ENCODE peak calls at places on chromosomes 3 and 15, in nine cellular contexts. Z, K, B, N, T, J, W, L and D are unnamed samples.

GRCh38 chr15:47332481-47332880 is 384.8 kb upstream of the SEMA6D start:
- DNase-seq in J (no peak), B (peak), T (no peak), W (no peak), K (peak), L (no peak), Z (no peak), N (no peak), D (no peak)

GRCh38 chr3:150760431-150761200 is 2.4 kb downstream of the SIAH2 start:
- DNase-seq in L (no peak), W (peak), Z (no peak), J (no peak), K (no peak), B (no peak), N (no peak), T (no peak), D (no peak)

GRCh38 chr3:108409791-108410190 is 100.6 kb downstream of the MYH15 start:
- DNase-seq in N (no peak), T (no peak), L (no peak), W (no peak), K (no peak), B (no peak), Z (no peak), J (no peak), D (no peak)

GRCh38 chr3:79846148-79846933 is 78.5 kb upstream of the ROBO1 start:
- DNase-seq in N (no peak), Z (no peak), K (no peak), L (no peak), B (no peak), W (no peak), J (no peak), T (no peak), D (no peak)

GRCh38 chr15:100438570-100438969 is 90.2 kb downstream of the CERS3 start:
- DNase-seq in N (no peak), Z (peak), B (peak), K (no peak), T (peak), J (no peak), L (no peak), W (peak), D (peak)

GRCh38 chr15:52800852-52801747 is 11.0 kb upstream of the ONECUT1 start:
- DNase-seq in K (no peak), J (no peak), W (no peak), B (no peak), T (no peak), Z (no peak), N (no peak), L (no peak), D (no peak)

GRCh38 chr3:157122116-157122515 is 37.8 kb downstream of the CCNL1 start:
- DNase-seq in Z (no peak), K (peak), B (peak), L (peak), N (no peak), W (peak), J (no peak), T (no peak), D (no peak)

GRCh38 chr15:45231864-45232562 is 20.0 kb upstream of the SLC28A2 start:
- DNase-seq in B (no peak), Z (no peak), K (no peak), T (no peak), W (no peak), N (no peak), J (no peak), L (no peak), D (no peak)

GRCh38 chr3:25849101-25849500 is 59.2 kb downstream of the OXSM start:
- DNase-seq in L (no peak), J (no peak), N (no peak), Z (no peak), T (no peak), W (no peak), B (no peak), K (no peak), D (no peak)

GRCh38 chr3:52433328-52434060 is 11.4 kb downstream of the SEMA3G start:
- DNase-seq in T (no peak), K (no peak), W (no peak), N (no peak), Z (no peak), J (no peak), B (no peak), L (no peak), D (peak)

GRCh38 chr15:98609144-98609852 is 39.0 kb upstream of the IGF1R start:
- DNase-seq in J (no peak), L (peak), N (peak), Z (no peak), T (no peak), K (peak), B (peak), W (peak), D (no peak)

GRCh38 chr15:63019539-63020109 is 22.9 kb upstream of the TPM1 start:
- DNase-seq in K (peak), B (peak), N (no peak), Z (no peak), L (peak), T (peak), J (no peak), W (peak), D (no peak)

GRCh38 chr3:16448691-16449090 is 64.8 kb downstream of the RFTN1 start:
- DNase-seq in J (no peak), N (no peak), K (peak), L (peak), Z (no peak), B (peak), W (no peak), T (peak), D (peak)

GRCh38 chr15:25933456-25934158 is 70.5 kb upstream of the ATP10A start:
- DNase-seq in K (peak), Z (peak), N (no peak), B (peak), L (peak), T (peak), J (no peak), W (peak), D (peak)